ENCODE peak calls at places on chromosomes 12 and 14, in seven cellular contexts. S, J, X, B, L, D and E are unnamed samples.

GRCh38 chr14:84144166-84144565 is 1385.8 kb upstream of the FLRT2 start:
- DNase-seq in S (peak; percentile 22), J (no peak), X (no peak), B (no peak), L (no peak), D (no peak), E (no peak)

GRCh38 chr12:1839956-1840550 is 19.7 kb downstream of the LRTM2 start:
- DNase-seq in S (no peak), J (no peak), X (no peak), B (no peak), L (no peak), D (no peak), E (no peak)

GRCh38 chr14:60092516-60092915 is 793 bp downstream of the PCNX4 start:
- DNase-seq in S (peak; percentile 49), J (no peak), X (peak; percentile 29), B (peak; percentile 52), L (no peak), D (no peak), E (peak; percentile 14)

GRCh38 chr14:66119805-66120204 is 366.4 kb upstream of the CCDC196 start:
- DNase-seq in S (no peak), J (no peak), X (no peak), B (no peak), L (no peak), D (no peak), E (no peak)

GRCh38 chr14:95274283-95274682 is 45.4 kb downstream of the CLMN start:
- DNase-seq in S (no peak), J (no peak), X (no peak), B (peak; percentile 54), L (no peak), D (no peak), E (no peak)

GRCh38 chr12:25796523-25797000 is 161.9 kb upstream of the RASSF8 start:
- DNase-seq in S (peak; percentile 71), J (no peak), X (no peak), B (peak; percentile 21), L (no peak), D (no peak), E (no peak)

GRCh38 chr12:127886821-127887220 is 380.1 kb upstream of the TMEM132C start:
- DNase-seq in S (no peak), J (no peak), X (no peak), B (no peak), L (no peak), D (no peak), E (no peak)

GRCh38 chr12:2236501-2237294 is 183.9 kb downstream of the CACNA1C start:
- DNase-seq in S (no peak), J (no peak), X (no peak), B (no peak), L (no peak), D (no peak), E (no peak)

GRCh38 chr12:15155271-15155670 is 65.9 kb downstream of the RERG start:
- DNase-seq in S (peak; percentile 47), J (no peak), X (no peak), B (no peak), L (no peak), D (peak; percentile 41), E (no peak)

GRCh38 chr14:92353447-92353846 is 30.5 kb downstream of the SLC24A4 start:
- DNase-seq in S (no peak), J (no peak), X (no peak), B (no peak), L (no peak), D (peak; percentile 5), E (no peak)

GRCh38 chr14:24368215-24368561 is 204 bp downstream of the NFATC4 start:
- DNase-seq in S (no peak), J (no peak), X (no peak), B (peak; percentile 38), L (no peak), D (no peak), E (no peak)

GRCh38 chr14:78399316-78399889 is 229.2 kb downstream of the NRXN3 start:
- DNase-seq in S (peak; percentile 24), J (no peak), X (no peak), B (peak; percentile 62), L (no peak), D (no peak), E (no peak)

GRCh38 chr12:67697981-67698380 is 49.4 kb downstream of the DYRK2 start:
- DNase-seq in S (no peak), J (no peak), X (no peak), B (no peak), L (no peak), D (no peak), E (no peak)

GRCh38 chr12:11661491-11662085 is 12.1 kb downstream of the ETV6 start:
- DNase-seq in S (peak; percentile 38), J (no peak), X (no peak), B (no peak), L (no peak), D (peak; percentile 86), E (no peak)

GRCh38 chr14:26128931-26129674 is 468.7 kb downstream of the NOVA1 start:
- DNase-seq in S (peak; percentile 29), J (no peak), X (no peak), B (no peak), L (no peak), D (no peak), E (no peak)

GRCh38 chr12:128833418-128833817 is 9.7 kb upstream of the SLC15A4 start:
- DNase-seq in S (no peak), J (no peak), X (no peak), B (no peak), L (no peak), D (no peak), E (no peak)

GRCh38 chr12:64840129-64840528 is 15.7 kb downstream of the TBC1D30 start:
- DNase-seq in S (no peak), J (no peak), X (no peak), B (no peak), L (no peak), D (no peak), E (no peak)

GRCh38 chr14:91249841-91250616 is 5.5 kb upstream of the GPR68 start:
- DNase-seq in S (no peak), J (no peak), X (no peak), B (peak; percentile 70), L (no peak), D (peak; percentile 33), E (no peak)

GRCh38 chr14:73008501-73008900 is 18.4 kb downstream of the ZFYVE1 start:
- DNase-seq in S (peak; percentile 34), J (no peak), X (no peak), B (peak; percentile 92), L (no peak), D (no peak), E (no peak)

GRCh38 chr12:85968606-85969005 is 94.5 kb downstream of the NTS start:
- DNase-seq in S (no peak), J (no peak), X (no peak), B (no peak), L (no peak), D (no peak), E (no peak)

GRCh38 chr12:76866726-76867125 is 12.1 kb downstream of the CSRP2 start:
- DNase-seq in S (no peak), J (no peak), X (no peak), B (peak; percentile 90), L (no peak), D (peak; percentile 58), E (no peak)

GRCh38 chr12:64160718-64161060 is 61.4 kb downstream of the KICS2 start:
- DNase-seq in S (peak; percentile 85), J (no peak), X (no peak), B (no peak), L (no peak), D (peak; percentile 42), E (no peak)

GRCh38 chr12:55931317-55931779 is 386 bp downstream of the DGKA start:
- DNase-seq in S (no peak), J (peak; percentile 15), X (peak; percentile 36), B (peak; percentile 35), L (no peak), D (no peak), E (no peak)

GRCh38 chr12:55926738-55927587 is 731 bp downstream of the PYM1 start:
- DNase-seq in S (peak; percentile 95), J (peak; percentile 87), X (peak; percentile 91), B (peak; percentile 94), L (peak; percentile 84), D (peak; percentile 91), E (peak; percentile 91)

GRCh38 chr12:55927588-55928502 is at the start of gene PYM1:
- DNase-seq in S (peak; percentile 76), J (peak; percentile 80), X (peak; percentile 83), B (peak; percentile 65), L (peak; percentile 74), D (peak; percentile 71), E (peak; percentile 85)

GRCh38 chr12:55930771-55931316 is at the start of gene DGKA:
- DNase-seq in S (peak; percentile 84), J (peak; percentile 25), X (peak; percentile 48), B (peak; percentile 69), L (peak; percentile 30), D (peak; percentile 83), E (peak; percentile 41)

GRCh38 chr12:55929306-55929791 is 1.6 kb upstream of the DGKA start:
- DNase-seq in S (no peak), J (no peak), X (no peak), B (no peak), L (peak; percentile 24), D (no peak), E (peak; percentile 68)
- H3K4me1 ChIP-seq in S (peaks cover 13% of the 10 kb centered on the region), J (peaks cover 75% of the 10 kb centered on the region), X (peaks cover 7% of the 10 kb centered on the region), B (peaks cover 13% of the 10 kb centered on the region), L (peaks cover 29% of the 10 kb centered on the region), D (peaks cover 55% of the 10 kb centered on the region), E (peaks cover 18% of the 10 kb centered on the region)

GRCh38 chr14:102626530-102626929 is 34.1 kb downstream of the RCOR1 start:
- DNase-seq in S (no peak), J (no peak), X (no peak), B (no peak), L (no peak), D (no peak), E (no peak)
- H3K4me1 ChIP-seq in S (peaks cover 26% of the 10 kb centered on the region), J (peaks cover 28% of the 10 kb centered on the region), X (no peaks in the 10 kb centered on the region), B (peaks cover 12% of the 10 kb centered on the region), L (peaks cover 10% of the 10 kb centered on the region), D (no peaks in the 10 kb centered on the region), E (no peaks in the 10 kb centered on the region)

GRCh38 chr12:62259993-62260732 is at the start of gene USP15:
- DNase-seq in S (peak; percentile 99), J (peak; percentile 97), X (peak; percentile 96), B (peak; percentile 95), L (peak; percentile 98), D (peak; percentile 96), E (peak; percentile 98)

GRCh38 chr12:62258231-62258630 is 2.0 kb upstream of the USP15 start:
- DNase-seq in S (no peak), J (no peak), X (no peak), B (no peak), L (no peak), D (no peak), E (no peak)

GRCh38 chr12:62260733-62261683 is 804 bp downstream of the USP15 start:
- DNase-seq in S (peak; percentile 50), J (peak; percentile 18), X (peak; percentile 13), B (peak; percentile 73), L (no peak), D (peak; percentile 68), E (peak; percentile 36)

GRCh38 chr12:62261876-62262275 is 1.7 kb downstream of the USP15 start:
- DNase-seq in S (no peak), J (no peak), X (no peak), B (no peak), L (no peak), D (no peak), E (no peak)

GRCh38 chr12:62259311-62259992 is 752 bp upstream of the USP15 start:
- DNase-seq in S (no peak), J (no peak), X (no peak), B (no peak), L (no peak), D (no peak), E (no peak)
- H3K4me1 ChIP-seq in S (peaks cover 14% of the 10 kb centered on the region), J (peaks cover 72% of the 10 kb centered on the region), X (no peaks in the 10 kb centered on the region), B (no peaks in the 10 kb centered on the region), L (peaks cover 30% of the 10 kb centered on the region), D (peaks cover 24% of the 10 kb centered on the region), E (peaks cover 53% of the 10 kb centered on the region)

GRCh38 chr12:93441617-93442410 is at the start of gene UBE2N:
- DNase-seq in S (peak; percentile 97), J (peak; percentile 96), X (peak; percentile 94), B (peak; percentile 92), L (peak; percentile 97), D (peak; percentile 96), E (peak; percentile 97)
- H3K4me1 ChIP-seq in S (peaks cover 7% of the 10 kb centered on the region), J (peaks cover 59% of the 10 kb centered on the region), X (peaks cover 9% of the 10 kb centered on the region), B (peaks cover 9% of the 10 kb centered on the region), L (peaks cover 34% of the 10 kb centered on the region), D (peaks cover 32% of the 10 kb centered on the region), E (peaks cover 51% of the 10 kb centered on the region)